ENCODE peak calls at places on chromosomes 2 and 18, in four cellular contexts. One of them, this sample, is unnamed.

GRCh38 chr18:79366177-79367094 is 29.3 kb upstream of the NFATC1 start:
- DNase-seq in neural crest cell: no peak
- DNase-seq in cardiac fibroblast: no peak
- DNase-seq in neuronal stem cell: no peak
- DNase-seq in this sample: no peak

GRCh38 chr2:149122521-149122920 is 84.0 kb downstream of the LYPD6B start:
- DNase-seq in neural crest cell: no peak
- DNase-seq in cardiac fibroblast: no peak
- DNase-seq in neuronal stem cell: no peak
- DNase-seq in this sample: no peak

GRCh38 chr2:25337276-25337675 is 4.4 kb downstream of the DNMT3A start:
- DNase-seq in neural crest cell: no peak
- DNase-seq in cardiac fibroblast: no peak
- DNase-seq in neuronal stem cell: no peak
- DNase-seq in this sample: no peak

GRCh38 chr18:23588836-23589560 is 2.7 kb upstream of the NPC1 start:
- DNase-seq in neural crest cell: no peak
- DNase-seq in cardiac fibroblast: peak
- DNase-seq in neuronal stem cell: no peak
- DNase-seq in this sample: peak

GRCh38 chr2:181546086-181546485 is 88.9 kb downstream of the ITGA4 start:
- DNase-seq in neural crest cell: no peak
- DNase-seq in cardiac fibroblast: peak
- DNase-seq in neuronal stem cell: no peak
- DNase-seq in this sample: no peak

GRCh38 chr2:136025057-136025973 is 39.9 kb upstream of the DARS1 start:
- DNase-seq in neural crest cell: peak
- DNase-seq in cardiac fibroblast: peak
- DNase-seq in neuronal stem cell: peak
- DNase-seq in this sample: peak

GRCh38 chr2:140759431-140760156 is 1371.2 kb downstream of the LRP1B start:
- DNase-seq in neural crest cell: no peak
- DNase-seq in cardiac fibroblast: no peak
- DNase-seq in neuronal stem cell: peak
- DNase-seq in this sample: no peak

GRCh38 chr2:164706522-164706921 is 85.2 kb upstream of the GRB14 start:
- DNase-seq in neural crest cell: no peak
- DNase-seq in cardiac fibroblast: peak
- DNase-seq in neuronal stem cell: no peak
- DNase-seq in this sample: no peak

GRCh38 chr2:146817613-146818012 is 1027.2 kb upstream of the ACVR2A start:
- DNase-seq in neural crest cell: no peak
- DNase-seq in cardiac fibroblast: no peak
- DNase-seq in neuronal stem cell: no peak
- DNase-seq in this sample: no peak

GRCh38 chr2:62938126-62938525 is 112.5 kb upstream of the OTX1 start:
- DNase-seq in neural crest cell: no peak
- DNase-seq in cardiac fibroblast: no peak
- DNase-seq in neuronal stem cell: no peak
- DNase-seq in this sample: no peak

GRCh38 chr2:215920244-215921100 is 92.9 kb downstream of the MREG start:
- DNase-seq in neural crest cell: peak
- DNase-seq in cardiac fibroblast: peak
- DNase-seq in neuronal stem cell: peak
- DNase-seq in this sample: peak

GRCh38 chr2:4653989-4654388 is 950.6 kb downstream of the DCDC2C start:
- DNase-seq in neural crest cell: no peak
- DNase-seq in cardiac fibroblast: no peak
- DNase-seq in neuronal stem cell: no peak
- DNase-seq in this sample: no peak

GRCh38 chr2:45881970-45882581 is 230.6 kb downstream of the PRKCE start:
- DNase-seq in neural crest cell: no peak
- DNase-seq in cardiac fibroblast: no peak
- DNase-seq in neuronal stem cell: no peak
- DNase-seq in this sample: no peak

GRCh38 chr2:241553512-241553830 is 5.1 kb upstream of the BOK start:
- DNase-seq in neural crest cell: no peak
- DNase-seq in cardiac fibroblast: no peak
- DNase-seq in neuronal stem cell: no peak
- DNase-seq in this sample: no peak

GRCh38 chr2:178072383-178073301 is at the start of gene PDE11A:
- DNase-seq in neural crest cell: peak
- DNase-seq in cardiac fibroblast: peak
- DNase-seq in neuronal stem cell: peak
- DNase-seq in this sample: peak

GRCh38 chr18:28905509-28905908 is 728.6 kb upstream of the CDH2 start:
- DNase-seq in neural crest cell: no peak
- DNase-seq in cardiac fibroblast: peak
- DNase-seq in neuronal stem cell: no peak
- DNase-seq in this sample: no peak

GRCh38 chr2:121567957-121568409 is 37.3 kb downstream of the RNU4ATAC start:
- DNase-seq in neural crest cell: peak
- DNase-seq in cardiac fibroblast: peak
- DNase-seq in neuronal stem cell: no peak
- DNase-seq in this sample: no peak

GRCh38 chr2:152200562-152201465 is 25.3 kb upstream of the STAM2 start:
- DNase-seq in neural crest cell: no peak
- DNase-seq in cardiac fibroblast: peak
- DNase-seq in neuronal stem cell: no peak
- DNase-seq in this sample: peak

GRCh38 chr2:24009680-24010476 is at the start of gene MFSD2B:
- DNase-seq in neural crest cell: no peak
- DNase-seq in cardiac fibroblast: no peak
- DNase-seq in neuronal stem cell: peak
- DNase-seq in this sample: no peak

This sample was measured in H9.